ENCODE peak calls at places on chromosomes 6 and 20, in seven cellular contexts. F is Caki2; N is Kasumi-1; H is GM03348; W is cerebellum; A is activated CD8-positive, alpha-beta memory T cell treated with anti-CD3 and anti-CD28 coated beads, Interleukin-2, amount 50 U/mL, for 4 hours; L is T-helper 17 cell. B is an unnamed sample.

GRCh38 chr6:149454405-149454848 is 30.4 kb downstream of the ZC3H12D start:
- DNase-seq in F (peak), H (peak), W (peak), A (no peak), N (peak), L (no peak), B (peak)

GRCh38 chr6:166625356-166625755 is 1.7 kb downstream of the RPS6KA2 start:
- DNase-seq in W (no peak), F (no peak), H (no peak), L (no peak), N (no peak), A (no peak), B (peak)

GRCh38 chr20:40887100-40887499 is 141.5 kb upstream of the TOP1 start:
- DNase-seq in A (no peak), N (no peak), L (no peak), H (no peak), W (no peak), F (no peak), B (peak)

GRCh38 chr6:148611213-148611612 is 135.6 kb upstream of the UST start:
- DNase-seq in W (peak), N (no peak), A (no peak), F (no peak), H (peak), L (no peak), B (no peak)

GRCh38 chr6:36249010-36249409 is 20.9 kb upstream of the PNPLA1 start:
- DNase-seq in A (no peak), N (no peak), W (no peak), L (no peak), H (peak), F (no peak), B (no peak)

GRCh38 chr6:74607934-74608333 is 597.9 kb downstream of the COL12A1 start:
- DNase-seq in L (no peak), W (no peak), F (no peak), A (no peak), N (no peak), H (no peak), B (no peak)

GRCh38 chr6:36752187-36752885 is 54.7 kb downstream of the RAB44 start:
- DNase-seq in A (no peak), H (no peak), L (no peak), F (no peak), W (peak), N (no peak), B (peak)

GRCh38 chr6:23446394-23447001 is 679.5 kb upstream of the NRSN1 start:
- DNase-seq in F (peak), L (no peak), A (no peak), N (peak), H (peak), W (peak), B (no peak)

GRCh38 chr20:54223751-54224150 is 15.9 kb downstream of the PFDN4 start:
- DNase-seq in A (no peak), W (no peak), H (no peak), N (no peak), F (no peak), L (no peak), B (no peak)

GRCh38 chr6:128580224-128581110 is 60.1 kb upstream of the PTPRK start:
- DNase-seq in W (no peak), L (no peak), A (no peak), F (no peak), N (no peak), H (no peak), B (peak)

GRCh38 chr6:15653581-15653980 is 9.2 kb downstream of the DTNBP1 start:
- DNase-seq in F (no peak), L (no peak), W (no peak), H (no peak), A (no peak), N (no peak), B (no peak)

GRCh38 chr6:110410534-110410933 is 4.8 kb downstream of the DDO start:
- DNase-seq in A (no peak), N (no peak), L (no peak), W (no peak), F (no peak), H (no peak), B (no peak)

GRCh38 chr6:89454300-89454699 is 21.3 kb downstream of the ANKRD6 start:
- DNase-seq in F (no peak), W (no peak), A (no peak), L (no peak), N (no peak), H (no peak), B (no peak)

GRCh38 chr6:44211284-44211683 is 5.4 kb upstream of the MYMX start:
- DNase-seq in A (no peak), L (no peak), N (peak), H (no peak), F (no peak), W (no peak), B (no peak)

GRCh38 chr20:57047281-57048026 is 219.0 kb downstream of the BMP7 start:
- DNase-seq in N (no peak), H (no peak), F (no peak), A (no peak), L (no peak), W (no peak), B (no peak)

GRCh38 chr6:108895591-108895990 is 47.4 kb downstream of the ARMC2 start:
- DNase-seq in A (no peak), H (no peak), L (no peak), N (peak), W (no peak), F (no peak), B (no peak)

GRCh38 chr6:169806718-169807117 is 55.3 kb downstream of the ERMARD start:
- DNase-seq in W (no peak), A (no peak), L (no peak), F (no peak), H (no peak), N (no peak), B (no peak)

GRCh38 chr6:75207211-75207984 is 1.5 kb upstream of the COL12A1 start:
- DNase-seq in F (no peak), L (no peak), H (no peak), W (no peak), N (no peak), A (no peak), B (no peak)

B was measured in upper lobe of left lung.